ENCODE peak calls at places on chromosome 21, in six cellular contexts. K is effector memory CD4-positive, alpha-beta T cell; D is stimulated activated CD4-positive, alpha-beta T cell treated with anti-CD3 and anti-CD28 coated beads, Interleukin-2, amount 100 ng/mL, for 48 hours; U is G401; O is fibroblast of the aortic adventitia; S is NCI-H345. L is an unnamed sample.

GRCh38 chr21:45293726-45294401 is 6.2 kb upstream of the POFUT2 start:
- DNase-seq in U (no peak), S (no peak), K (no peak), D (no peak), O (no peak), L (no peak)

GRCh38 chr21:36120304-36120902 is 14.5 kb upstream of the CBR3 start:
- DNase-seq in S (no peak), U (no peak), O (no peak), D (no peak), K (no peak), L (no peak)

GRCh38 chr21:41914965-41915364 is 35.8 kb upstream of the PRDM15 start:
- DNase-seq in D (no peak), S (no peak), U (no peak), O (no peak), K (no peak), L (no peak)

GRCh38 chr21:28410264-28410663 is 582.4 kb downstream of the LTN1 start:
- DNase-seq in O (peak; percentile 58), D (no peak), K (no peak), U (no peak), S (no peak), L (no peak)

GRCh38 chr21:25831300-25831699 is 96.5 kb downstream of the GABPA start:
- DNase-seq in O (no peak), U (no peak), D (no peak), K (no peak), S (no peak), L (no peak)

GRCh38 chr21:32702702-32703101 is 25.1 kb downstream of the SYNJ1 start:
- DNase-seq in U (no peak), D (no peak), K (no peak), S (no peak), O (peak; percentile 80), L (no peak)

GRCh38 chr21:25887646-25888321 is 153.0 kb downstream of the GABPA start:
- DNase-seq in O (no peak), U (no peak), K (no peak), D (no peak), S (no peak), L (no peak)

GRCh38 chr21:46048926-46049889 is 48.7 kb upstream of the COL6A2 start:
- DNase-seq in D (no peak), U (peak; percentile 6), O (peak; percentile 100), K (no peak), S (peak; percentile 92), L (no peak)